ENCODE peak calls at places on chromosomes 13 and 19, in four cellular contexts. B, J, W and O are unnamed samples.

GRCh38 chr19:35247526-35248309 is 1.1 kb upstream of the LSR start:
- DNase-seq in B (peak; percentile 90), J (peak; percentile 89), W (no peak), O (peak; percentile 87)

GRCh38 chr19:19348266-19348665 is 27.6 kb downstream of the MAU2 start:
- DNase-seq in B (peak; percentile 36), J (no peak), W (no peak), O (no peak)

GRCh38 chr19:5025027-5025426 is 56.1 kb downstream of the KDM4B start:
- DNase-seq in B (no peak), J (no peak), W (no peak), O (no peak)

GRCh38 chr19:15223649-15224371 is 8.4 kb downstream of the EPHX3 start:
- DNase-seq in B (no peak), J (no peak), W (no peak), O (no peak)

GRCh38 chr13:88979465-88980180 is 1308.5 kb downstream of the SLITRK5 start:
- DNase-seq in B (peak; percentile 29), J (no peak), W (peak; percentile 65), O (no peak)

GRCh38 chr13:64471916-64472315 is 2758.2 kb downstream of the PCDH9 start:
- DNase-seq in B (peak; percentile 43), J (peak; percentile 59), W (no peak), O (no peak)

GRCh38 chr13:110073982-110074381 is 233.0 kb downstream of the COL4A1 start:
- DNase-seq in B (no peak), J (no peak), W (no peak), O (no peak)

GRCh38 chr13:25227690-25228089 is 55.6 kb upstream of the AMER2 start:
- DNase-seq in B (no peak), J (no peak), W (no peak), O (no peak)

GRCh38 chr19:5985098-5985783 is 7.3 kb upstream of the RANBP3 start:
- DNase-seq in B (peak; percentile 34), J (no peak), W (no peak), O (no peak)

GRCh38 chr19:604355-604754 is 14.7 kb downstream of the HCN2 start:
- DNase-seq in B (no peak), J (no peak), W (no peak), O (no peak)

GRCh38 chr13:41004875-41005693 is 14.0 kb downstream of the ELF1 start:
- DNase-seq in B (no peak), J (no peak), W (peak; percentile 96), O (no peak)

GRCh38 chr13:39956036-39956435 is 300.6 kb downstream of the COG6 start:
- DNase-seq in B (no peak), J (no peak), W (no peak), O (no peak)

GRCh38 chr19:36213793-36214387 is 575 bp downstream of the ZNF565 start:
- DNase-seq in B (peak; percentile 2), J (no peak), W (no peak), O (no peak)